ENCODE peak calls at places on chromosomes 4 and X, in five cellular contexts. T is GM12878, E is K562, W is SK-N-SH, G is HepG2. F is an unnamed sample.

GRCh38 chrX:139290310-139290709 is 240.2 kb upstream of the F9 start:
- DNase-seq in T (peak), E (no peak), W (no peak), G (no peak), F (no peak)

GRCh38 chr4:16916719-16917337 is 18.4 kb upstream of the LDB2 start:
- DNase-seq in T (peak), E (peak), W (peak), G (peak), F (peak)

GRCh38 chr4:151025759-151026158 is 10.7 kb upstream of the LRBA start:
- DNase-seq in T (no peak), E (no peak), W (no peak), G (no peak), F (no peak)

GRCh38 chr4:3035249-3035648 is 39.1 kb downstream of the HTT-AS start:
- DNase-seq in T (no peak), E (no peak), W (no peak), G (no peak), F (no peak)

GRCh38 chrX:30151964-30152363 is 63.4 kb upstream of the MAGEB2 start:
- DNase-seq in T (no peak), E (no peak), W (no peak), G (no peak), F (no peak)

GRCh38 chr4:150244600-150244999 is 166.4 kb downstream of the DCLK2 start:
- DNase-seq in T (no peak), E (no peak), W (no peak), G (no peak), F (peak)

GRCh38 chr4:36280555-36280954 is 861 bp upstream of the DTHD1 start:
- DNase-seq in T (no peak), E (no peak), W (no peak), G (no peak), F (no peak)

GRCh38 chrX:41921492-41922124 is 1.7 kb downstream of the CASK start:
- DNase-seq in T (peak), E (no peak), W (no peak), G (peak), F (no peak)

GRCh38 chr4:168433576-168433975 is 46.7 kb downstream of the DDX60L start:
- DNase-seq in T (no peak), E (no peak), W (no peak), G (no peak), F (no peak)

GRCh38 chr4:96558466-96558865 is 718.6 kb downstream of the PDHA2 start:
- DNase-seq in T (no peak), E (no peak), W (no peak), G (no peak), F (no peak)

GRCh38 chr4:145956288-145956890 is 17.8 kb upstream of the ZNF827 start:
- DNase-seq in T (no peak), E (peak), W (peak), G (peak), F (peak)

GRCh38 chrX:39381446-39381845 is 580.2 kb downstream of the MID1IP1 start:
- DNase-seq in T (no peak), E (no peak), W (no peak), G (no peak), F (no peak)

GRCh38 chrX:70454441-70455365 is 10.1 kb downstream of the DLG3 start:
- DNase-seq in T (no peak), E (peak), W (peak), G (peak), F (peak)

GRCh38 chr4:175827510-175827909 is 15.4 kb upstream of the GPM6A start:
- DNase-seq in T (no peak), E (no peak), W (no peak), G (no peak), F (no peak)

GRCh38 chr4:96352051-96352517 is 512.2 kb downstream of the PDHA2 start:
- DNase-seq in T (no peak), E (peak), W (peak), G (peak), F (peak)

GRCh38 chrX:116379854-116380253 is 56.6 kb upstream of the SLC6A14 start:
- DNase-seq in T (no peak), E (no peak), W (no peak), G (no peak), F (no peak)

GRCh38 chr4:89572224-89572858 is 264.6 kb downstream of the SNCA start:
- DNase-seq in T (no peak), E (no peak), W (no peak), G (no peak), F (no peak)

GRCh38 chr4:25065901-25066610 is 35.3 kb upstream of the LGI2 start:
- DNase-seq in T (no peak), E (no peak), W (no peak), G (no peak), F (no peak)

GRCh38 chrX:9336501-9336900 is 128.4 kb upstream of the TBL1X start:
- DNase-seq in T (no peak), E (no peak), W (no peak), G (no peak), F (no peak)

GRCh38 chr4:55887594-55887993 is 34.1 kb downstream of the EXOC1 start:
- DNase-seq in T (no peak), E (no peak), W (no peak), G (no peak), F (peak)

GRCh38 chr4:78078101-78078500 is 21.0 kb downstream of the FRAS1 start:
- DNase-seq in T (no peak), E (no peak), W (no peak), G (no peak), F (no peak)

GRCh38 chr4:94216394-94216793 is 8.7 kb downstream of the SMARCAD1 start:
- DNase-seq in T (no peak), E (no peak), W (no peak), G (no peak), F (no peak)

GRCh38 chr4:11634283-11634682 is 205.6 kb upstream of the HS3ST1 start:
- DNase-seq in T (no peak), E (no peak), W (no peak), G (no peak), F (no peak)

GRCh38 chrX:22855693-22856092 is 144.1 kb upstream of the DDX53 start:
- DNase-seq in T (no peak), E (no peak), W (no peak), G (peak), F (no peak)

GRCh38 chrX:153953342-153953830 is 8.9 kb upstream of the RENBP start:
- DNase-seq in T (no peak), E (peak), W (peak), G (peak), F (peak)

GRCh38 chr4:188008377-188008776 is 12.8 kb downstream of the ZFP42 start:
- DNase-seq in T (no peak), E (no peak), W (no peak), G (no peak), F (no peak)

GRCh38 chr4:155953151-155954117 is at the start of gene CTSO:
- DNase-seq in T (peak), E (peak), W (peak), G (peak), F (peak)

GRCh38 chr4:72987741-72988729 is 81.5 kb downstream of the COX18 start:
- DNase-seq in T (no peak), E (no peak), W (no peak), G (no peak), F (no peak)

GRCh38 chrX:54564942-54565341 is 34.9 kb downstream of the GNL3L start:
- DNase-seq in T (no peak), E (no peak), W (no peak), G (no peak), F (no peak)

GRCh38 chr4:156999175-156999517 is 27.5 kb upstream of the PDGFC start:
- DNase-seq in T (no peak), E (no peak), W (no peak), G (peak), F (peak)

GRCh38 chr4:82584921-82585320 is 23.1 kb upstream of the TMEM150C start:
- DNase-seq in T (no peak), E (no peak), W (no peak), G (no peak), F (no peak)

GRCh38 chr4:17780461-17781071 is 855 bp downstream of the FAM184B start:
- DNase-seq in T (no peak), E (no peak), W (no peak), G (no peak), F (no peak)

GRCh38 chr4:124337874-124338273 is 374.7 kb downstream of the ANKRD50 start:
- DNase-seq in T (no peak), E (peak), W (peak), G (no peak), F (no peak)

GRCh38 chr4:187576751-187577150 is 418.8 kb upstream of the ZFP42 start:
- DNase-seq in T (no peak), E (no peak), W (peak), G (no peak), F (no peak)

GRCh38 chrX:119495734-119496520 is 27.7 kb downstream of the SLC25A5 start:
- DNase-seq in T (no peak), E (no peak), W (no peak), G (peak), F (no peak)

GRCh38 chr4:148056879-148057278 is 325.0 kb downstream of the ARHGAP10 start:
- DNase-seq in T (peak), E (peak), W (no peak), G (no peak), F (peak)

GRCh38 chr4:108783666-108784463 is 21.0 kb upstream of the ETNPPL start:
- DNase-seq in T (no peak), E (peak), W (no peak), G (peak), F (peak)

DNA sequence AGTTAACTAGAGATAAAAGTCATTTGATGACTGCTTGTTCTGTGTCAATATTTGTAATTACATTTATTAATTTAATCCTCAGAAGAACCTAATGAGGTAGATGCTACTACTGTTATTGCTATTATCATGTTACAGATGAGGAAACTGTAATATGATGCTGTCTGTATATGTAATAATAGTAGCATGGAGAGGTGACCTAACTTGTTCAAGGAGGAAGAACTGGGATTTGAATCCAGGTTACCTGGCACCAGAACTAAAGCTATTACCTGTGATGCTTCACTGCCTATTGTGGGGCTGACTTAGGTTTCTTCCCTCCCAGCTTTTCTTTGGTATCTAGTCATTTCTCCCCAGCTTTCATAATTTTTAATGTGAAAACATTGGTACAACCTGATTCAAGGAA is 43.6 kb downstream of the RAPGEF2 start:
- DNase-seq in T (no peak), E (no peak), W (no peak), G (no peak), F (no peak)
- TF ChIP-seq FOXM1 in T (no peak), E (no peak), W (no peak), G (no peak), F (no peak)

DNA sequence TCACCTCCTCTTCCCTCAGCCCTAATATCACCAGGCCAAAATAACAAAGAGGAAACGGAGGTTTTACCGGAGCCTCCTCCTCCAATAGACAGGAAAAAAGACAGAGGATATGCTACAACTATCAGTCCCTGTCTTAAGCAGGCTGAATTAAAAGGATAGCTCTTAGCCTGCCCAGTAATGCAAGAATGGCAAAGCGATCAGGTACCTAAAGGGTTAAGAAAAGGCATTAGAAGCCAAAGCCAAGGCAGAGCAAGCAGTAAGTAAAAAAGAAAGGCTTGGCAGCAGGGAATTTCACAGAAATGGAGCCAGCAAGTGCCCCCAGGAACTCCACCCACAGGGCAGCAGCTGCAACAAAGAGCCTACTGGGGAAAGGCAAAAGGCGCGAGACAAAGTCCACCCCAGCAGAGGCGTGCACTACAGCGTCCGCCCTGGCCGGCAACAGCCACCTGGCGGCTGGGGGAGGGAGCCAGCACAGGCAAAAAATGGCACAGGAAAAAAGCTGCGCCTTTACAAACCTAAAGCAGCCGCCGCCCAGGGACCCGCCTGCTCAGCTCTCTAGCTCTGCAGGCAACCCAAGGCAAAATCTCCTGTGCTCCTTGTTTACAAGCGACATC is 220.6 kb upstream of the ZC4H2 start:
- DNase-seq in T (no peak), E (peak), W (no peak), G (peak), F (peak)
- TF ChIP-seq FOXM1 in T (no peak), E (no peak), W (no peak), G (no peak), F (no peak)

DNA sequence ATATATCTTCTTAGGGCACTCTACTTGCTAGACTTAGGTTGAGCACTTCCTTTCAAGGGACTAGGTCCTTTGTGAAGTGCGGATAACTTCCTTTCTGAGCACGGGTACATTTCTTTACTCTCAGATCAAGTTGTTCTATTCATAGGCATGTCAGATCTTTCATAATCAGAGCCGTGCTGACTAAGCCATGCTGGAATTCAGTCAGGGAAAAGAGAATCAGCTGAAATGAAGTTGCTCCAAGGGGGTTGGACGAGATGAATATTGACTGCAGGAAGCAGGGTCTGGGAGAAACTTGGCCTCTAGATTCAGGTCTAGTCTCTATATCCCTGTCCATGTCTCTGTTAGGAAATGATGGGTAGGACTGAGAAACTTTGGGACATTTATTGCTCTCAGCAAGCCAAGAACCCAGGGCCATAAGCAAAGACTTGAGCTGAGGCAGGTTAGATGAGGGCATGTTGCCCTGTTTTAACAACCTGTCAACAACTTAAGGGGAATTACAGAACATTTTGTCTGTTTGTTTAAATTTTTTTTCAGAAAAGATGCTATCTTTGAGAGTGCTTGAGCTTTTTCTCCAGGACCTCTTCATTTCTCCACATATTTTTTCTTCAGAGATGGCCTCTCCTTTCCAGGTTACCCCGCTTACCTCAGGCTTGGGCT is 28.3 kb downstream of the AREG start:
- DNase-seq in T (no peak), E (no peak), W (no peak), G (peak), F (no peak)
- TF ChIP-seq FOXM1 in T (no peak), E (no peak), W (no peak), G (no peak), F (no peak)

GRCh38 chrX:13693341-13693871 is 4.5 kb downstream of the RAB9A start:
- DNase-seq in T (no peak), E (no peak), W (no peak), G (no peak), F (no peak)

GRCh38 chrX:13689519-13690211 is 737 bp downstream of the RAB9A start:
- DNase-seq in T (no peak), E (peak), W (no peak), G (no peak), F (peak)

GRCh38 chrX:13690836-13691235 is 1.9 kb downstream of the RAB9A start:
- DNase-seq in T (no peak), E (no peak), W (no peak), G (no peak), F (no peak)

GRCh38 chrX:13692771-13693231 is 3.9 kb downstream of the RAB9A start:
- DNase-seq in T (no peak), E (no peak), W (no peak), G (no peak), F (no peak)

DNA sequence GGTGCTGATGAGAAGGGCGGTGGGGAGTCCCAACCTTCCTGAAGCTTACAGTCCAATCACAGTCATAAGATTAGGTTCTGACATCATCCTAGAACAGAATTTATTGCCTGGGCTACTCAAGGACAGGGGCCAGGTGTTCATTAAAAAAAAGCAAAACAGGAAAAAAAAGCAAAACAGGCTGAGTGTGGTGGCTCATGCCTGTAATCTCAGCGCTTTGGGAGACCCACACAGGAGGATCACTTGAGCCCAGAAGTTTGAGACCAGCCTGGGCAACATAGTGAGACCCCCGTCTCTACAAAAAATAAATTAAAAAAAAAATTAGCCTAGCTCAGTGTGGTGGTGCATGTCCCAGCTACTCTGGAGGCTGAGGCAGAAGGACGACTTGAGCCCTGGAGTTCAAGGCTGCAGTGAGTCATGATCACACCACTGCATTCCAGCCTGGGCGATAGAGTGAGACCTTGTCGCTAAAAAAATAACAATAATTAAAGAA is 3.0 kb downstream of the RAB9A start:
- DNase-seq in T (no peak), E (peak), W (no peak), G (peak), F (no peak)
- TF ChIP-seq FOXM1 in T (no peak), E (no peak), W (no peak), G (no peak), F (no peak)

F was measured in HEK293T.